ENCODE peak calls at places on chromosomes 12 and 14, in eight cellular contexts. L, W, B, D, Z, J, C and I are unnamed samples. For H3K36me3, the result is how much of the 10 kb centered on the place peaks cover.

GRCh38 chr12:84637926-84638325 is 274.7 kb downstream of the SLC6A15 start:
- DNase-seq in Z (no peak), D (no peak), B (no peak), L (no peak), J (no peak), W (no peak), C (no peak), I (no peak)

GRCh38 chr12:67222302-67222701 is 46.9 kb upstream of the CAND1 start:
- DNase-seq in L (no peak), W (no peak), D (no peak), B (no peak), C (no peak), Z (no peak), J (no peak), I (no peak)

GRCh38 chr14:100779691-100780080 is 46.2 kb upstream of the MEG3 start:
- DNase-seq in C (peak), Z (no peak), J (no peak), L (no peak), D (no peak), W (no peak), B (no peak), I (no peak)

GRCh38 chr14:96304956-96305355 is 48.9 kb downstream of the BDKRB1 start:
- DNase-seq in B (no peak), D (no peak), J (no peak), L (no peak), Z (no peak), C (no peak), W (no peak), I (no peak)

GRCh38 chr14:96287856-96288255 is 31.8 kb downstream of the BDKRB1 start:
- DNase-seq in J (no peak), D (no peak), C (no peak), W (no peak), L (no peak), B (no peak), Z (no peak), I (no peak)

GRCh38 chr14:51219473-51220448 is 20.3 kb upstream of the TMX1 start:
- DNase-seq in D (no peak), L (no peak), C (no peak), W (no peak), Z (peak), B (no peak), J (peak), I (no peak)

GRCh38 chr12:24066865-24067264 is 117.4 kb upstream of the SOX5 start:
- DNase-seq in Z (no peak), W (no peak), L (no peak), J (peak), C (no peak), D (no peak), B (no peak), I (no peak)

GRCh38 chr14:61749867-61750266 is 12.4 kb upstream of the SNAPC1 start:
- DNase-seq in C (peak), B (no peak), Z (peak), D (no peak), W (no peak), L (no peak), J (no peak), I (no peak)

GRCh38 chr12:116517431-116518045 is 41.6 kb upstream of the MAP1LC3B2 start:
- DNase-seq in Z (no peak), B (no peak), L (no peak), D (no peak), J (no peak), C (no peak), W (no peak), I (no peak)

GRCh38 chr12:3533703-3534386 is 42.8 kb downstream of the PRMT8 start:
- DNase-seq in Z (peak), C (peak), J (no peak), D (peak), B (peak), W (peak), L (peak), I (no peak)

GRCh38 chr14:72605921-72606220 is 288.0 kb downstream of the DPF3 start:
- DNase-seq in D (no peak), J (no peak), W (no peak), B (no peak), L (no peak), Z (no peak), C (no peak), I (no peak)

GRCh38 chr12:28866715-28867503 is 282.2 kb upstream of the FAR2 start:
- DNase-seq in B (no peak), L (no peak), Z (no peak), W (no peak), C (no peak), D (no peak), J (no peak), I (no peak)

GRCh38 chr14:75126121-75126544 is 715 bp downstream of the NEK9 start:
- DNase-seq in J (no peak), D (peak), Z (no peak), C (no peak), W (no peak), B (no peak), L (no peak), I (no peak)

GRCh38 chr12:50050410-50051280 is 6.8 kb upstream of the ASIC1 start:
- DNase-seq in D (peak), Z (no peak), J (peak), W (peak), B (peak), C (peak), L (peak), I (no peak)

GRCh38 chr12:9742665-9743064 is 9.8 kb upstream of the CLECL1 start:
- DNase-seq in B (no peak), C (peak), D (no peak), W (no peak), L (no peak), J (no peak), Z (peak), I (no peak)

GRCh38 chr14:71103662-71104484 is 196.6 kb downstream of the PCNX1 start:
- DNase-seq in W (no peak), J (no peak), Z (peak), L (no peak), D (peak), C (no peak), B (no peak), I (no peak)

GRCh38 chr12:3490848-3491382 is at the start of gene PRMT8:
- DNase-seq in B (no peak), Z (no peak), L (no peak), W (peak), C (no peak), D (peak), J (no peak), I (no peak)

GRCh38 chr12:4141344-4142270 is 132.0 kb upstream of the CCND2 start:
- DNase-seq in D (no peak), J (no peak), B (no peak), W (no peak), L (no peak), Z (no peak), C (no peak), I (no peak)

GRCh38 chr14:69106451-69106850 is 46.5 kb downstream of the DCAF5 start:
- DNase-seq in L (no peak), D (no peak), C (no peak), W (no peak), B (no peak), Z (no peak), J (no peak), I (no peak)

GRCh38 chr14:92986254-92987147 is 63.6 kb downstream of the CHGA start:
- DNase-seq in Z (no peak), J (no peak), L (peak), B (peak), W (no peak), D (peak), C (no peak), I (no peak)

GRCh38 chr14:57816568-57817284 is 49.2 kb downstream of the SLC35F4 start:
- DNase-seq in B (no peak), Z (no peak), W (no peak), J (no peak), C (no peak), L (no peak), D (no peak), I (no peak)

GRCh38 chr12:26627335-26627734 is 205.7 kb downstream of the ITPR2 start:
- DNase-seq in J (no peak), C (no peak), B (no peak), Z (no peak), W (no peak), D (no peak), L (no peak), I (no peak)

GRCh38 chr12:48442191-48442828 is 30.0 kb upstream of the ANP32D start:
- DNase-seq in L (no peak), B (no peak), Z (no peak), C (no peak), W (no peak), D (peak), J (no peak), I (no peak)

GRCh38 chr12:117134059-117134458 is 34.8 kb upstream of the TESC start:
- DNase-seq in L (no peak), B (no peak), W (no peak), Z (no peak), J (no peak), D (no peak), C (no peak), I (no peak)

GRCh38 chr12:12018454-12018853 is 52.3 kb upstream of the BCL2L14 start:
- DNase-seq in Z (no peak), D (no peak), C (no peak), W (no peak), B (no peak), L (no peak), J (no peak), I (no peak)

GRCh38 chr12:20434993-20435392 is 66.7 kb downstream of the PDE3A start:
- DNase-seq in C (no peak), D (no peak), B (no peak), L (no peak), Z (no peak), J (no peak), W (no peak), I (no peak)

GRCh38 chr12:96424601-96425000 is 24.4 kb upstream of the CDK17 start:
- DNase-seq in D (no peak), L (no peak), C (no peak), W (no peak), J (no peak), Z (no peak), B (no peak), I (no peak)

GRCh38 chr12:19971396-19971802 is 396.9 kb upstream of the PDE3A start:
- DNase-seq in D (no peak), B (no peak), W (no peak), L (no peak), C (no peak), J (no peak), Z (no peak), I (no peak)

GRCh38 chr12:3962661-3963483 is 89.7 kb upstream of the PARP11 start:
- DNase-seq in C (no peak), L (no peak), W (no peak), Z (peak), D (no peak), B (no peak), J (no peak), I (no peak)

GRCh38 chr12:96361074-96361473 is 39.2 kb downstream of the CDK17 start:
- DNase-seq in C (no peak), J (no peak), L (no peak), W (no peak), Z (no peak), D (no peak), B (no peak), I (no peak)

GRCh38 chr12:19719650-19720049 is 280.4 kb downstream of the AEBP2 start:
- DNase-seq in B (no peak), W (no peak), L (no peak), C (no peak), J (no peak), D (no peak), Z (no peak), I (no peak)

GRCh38 chr14:29150659-29151058 is 384.1 kb downstream of the FOXG1 start:
- DNase-seq in Z (no peak), C (no peak), B (no peak), D (no peak), J (no peak), L (no peak), W (no peak), I (no peak)

GRCh38 chr14:29144598-29144997 is 378.0 kb downstream of the FOXG1 start:
- DNase-seq in W (no peak), C (no peak), Z (no peak), B (no peak), J (no peak), D (no peak), L (no peak), I (no peak)

GRCh38 chr14:29149798-29150197 is 383.2 kb downstream of the FOXG1 start:
- DNase-seq in C (no peak), L (no peak), B (no peak), D (no peak), J (no peak), W (no peak), Z (no peak), I (no peak)

GRCh38 chr14:29148221-29148620 is 381.6 kb downstream of the FOXG1 start:
- DNase-seq in J (no peak), C (no peak), Z (no peak), W (no peak), L (no peak), D (no peak), B (no peak), I (no peak)
- H3K4me3 ChIP-seq in J (no peak), C (no peak), Z (no peak), W (no peak), L (no peak), D (no peak), B (no peak), I (no peak)

DNA sequence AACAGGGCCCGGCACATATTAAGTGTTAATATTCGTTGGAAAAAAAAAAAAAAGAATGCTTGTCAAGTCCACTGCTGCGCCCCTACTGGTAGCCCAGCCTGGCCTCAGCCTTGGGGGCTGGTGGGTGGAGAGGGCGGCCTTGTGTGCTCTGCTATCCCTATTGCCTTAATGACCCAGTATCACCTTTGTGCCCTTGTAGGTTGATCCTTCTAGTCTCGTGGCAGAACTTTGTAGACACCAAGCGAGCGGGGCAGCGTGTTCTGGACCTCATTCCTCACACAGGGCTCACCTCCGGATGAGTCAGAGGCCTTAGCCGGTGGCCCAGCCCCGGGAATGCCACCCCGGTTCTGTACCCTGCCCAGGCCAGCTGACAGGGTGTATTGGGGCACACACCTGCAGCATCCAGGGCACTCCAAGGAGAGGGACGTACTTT is 1.8 kb upstream of the RCOR1 start:
- DNase-seq in L (no peak), W (peak), B (peak), Z (peak), J (peak), D (peak), C (peak), I (no peak)
- TF ChIP-seq CTCF in L (peak), W (peak), B (peak), Z (no peak), J (peak), D (peak), C (peak), I (peak)

GRCh38 chr14:102039157-102039556 is 47.7 kb downstream of the HSP90AA1 start:
- DNase-seq in D (no peak), W (peak), C (no peak), J (no peak), L (no peak), B (no peak), Z (no peak), I (no peak)

GRCh38 chr14:102035914-102036313 is 50.9 kb downstream of the HSP90AA1 start:
- DNase-seq in B (no peak), D (no peak), J (no peak), C (no peak), L (no peak), Z (no peak), W (no peak), I (no peak)

GRCh38 chr14:102033241-102033640 is 53.6 kb downstream of the HSP90AA1 start:
- DNase-seq in D (no peak), W (no peak), B (no peak), J (no peak), C (no peak), L (no peak), Z (no peak), I (no peak)

GRCh38 chr14:102029956-102030355 is 56.9 kb downstream of the HSP90AA1 start:
- DNase-seq in B (no peak), Z (no peak), C (no peak), L (no peak), W (no peak), D (no peak), J (no peak), I (no peak)

DNA sequence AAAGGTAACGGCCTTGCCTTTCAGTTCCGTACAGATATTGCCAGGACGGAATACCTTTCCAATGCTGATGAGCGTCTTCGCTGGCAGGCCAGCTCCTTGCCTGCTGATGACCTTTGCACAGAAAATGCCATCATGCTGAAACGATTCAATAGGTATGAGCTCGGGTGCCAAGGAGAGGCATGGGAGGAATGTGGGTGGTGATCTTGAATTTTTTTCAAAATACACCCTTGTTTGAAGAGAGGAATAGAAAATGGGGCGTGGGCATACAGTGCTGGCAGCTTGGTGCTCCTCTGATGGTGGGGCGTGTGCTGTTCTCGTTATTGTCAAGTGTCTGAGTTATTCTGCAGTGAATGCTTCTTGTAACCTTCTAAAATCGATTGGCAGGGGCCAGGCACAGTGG is 52.5 kb downstream of the HSP90AA1 start:
- DNase-seq in D (no peak), C (no peak), L (no peak), Z (no peak), J (no peak), B (no peak), W (no peak), I (no peak)
- H3K36me3 ChIP-seq in D (half or more), C (under half), L (half or more), Z (under half), J (under half), B (under half), W (half or more), I (under half)

GRCh38 chr14:105737504-105738246 is 211.3 kb downstream of the TMEM121 start:
- DNase-seq in C (no peak), L (no peak), J (no peak), D (no peak), W (peak), B (no peak), Z (no peak), I (peak)
- H3K4me3 ChIP-seq in C (no peak), L (no peak), J (no peak), D (no peak), W (no peak), B (no peak), Z (no peak), I (no peak)

GRCh38 chr12:104653730-104654328 is 197.1 kb downstream of the CHST11 start:
- DNase-seq in J (no peak), L (no peak), W (no peak), C (no peak), Z (no peak), B (no peak), D (no peak), I (no peak)
- TF ChIP-seq CTCF in J (no peak), L (no peak), W (no peak), C (peak), Z (no peak), B (no peak), D (peak), I (peak)

GRCh38 chr12:69922999-69923398 is 98.0 kb downstream of the MYRFL start:
- DNase-seq in W (no peak), J (no peak), L (no peak), B (no peak), D (no peak), Z (no peak), C (no peak), I (no peak)
- H3K36me3 ChIP-seq in W (under half), J (under half), L (under half), B (under half), D (under half), Z (under half), C (under half), I (under half)

DNA sequence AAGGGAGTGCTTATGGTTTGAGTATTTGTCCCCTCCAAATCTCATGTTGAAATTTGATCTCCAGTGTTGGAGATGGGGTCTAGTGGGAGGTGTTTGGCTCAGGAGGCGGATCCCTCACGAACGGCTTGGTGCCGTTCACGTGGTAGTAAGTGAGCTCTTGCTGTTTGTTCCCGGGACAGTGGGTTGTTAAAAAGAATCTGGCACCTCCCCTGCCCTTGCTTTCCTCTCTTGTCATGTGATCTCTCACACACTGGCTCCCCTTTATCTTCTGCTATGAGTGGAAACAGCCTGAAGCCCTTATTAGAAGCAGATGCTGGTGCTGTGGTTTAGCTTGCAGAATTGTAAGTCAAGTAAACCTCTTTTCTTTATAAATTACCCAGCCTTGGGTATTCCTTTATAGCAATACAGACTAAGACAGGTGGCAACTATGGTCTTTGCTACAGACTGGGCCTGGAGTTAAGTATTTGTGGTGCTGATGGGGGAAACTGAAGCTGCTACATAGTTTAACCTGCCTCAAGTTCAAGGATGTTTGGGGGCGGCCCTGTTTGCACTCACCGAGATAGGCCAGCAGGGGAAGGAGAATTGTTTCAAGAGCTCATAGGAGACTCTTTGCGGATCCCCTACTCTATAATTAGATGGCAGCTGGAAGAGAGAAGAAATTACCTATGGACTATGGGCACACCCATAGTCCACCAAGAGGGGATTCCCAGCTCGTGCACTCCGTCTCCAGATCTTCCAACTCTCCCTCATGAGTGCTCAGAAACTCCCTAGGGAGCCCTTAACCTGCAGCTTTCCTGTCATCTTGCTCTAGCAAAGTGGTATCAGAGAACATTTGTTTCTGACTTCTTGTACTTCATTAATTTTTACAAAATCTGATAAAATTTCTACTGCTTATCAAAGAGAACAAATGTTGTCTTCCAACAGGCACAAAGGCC is 164.6 kb downstream of the SLC15A5 start:
- DNase-seq in J (no peak), L (no peak), D (no peak), Z (no peak), C (no peak), W (no peak), B (no peak), I (no peak)
- H3K4me3 ChIP-seq in J (no peak), L (no peak), D (no peak), Z (no peak), C (no peak), W (no peak), B (no peak), I (no peak)